ENCODE peak calls at places on chromosomes 12 and 14, in six cellular contexts. F is OCI-LY7, T is small intestine, R is cardiac muscle cell, N is tibial artery, Y is MM.1S. Z is an unnamed sample.
A peak's percentile ranks its signal among the peaks of the same experiment; 100 is the strongest.

GRCh38 chr12:17276196-17276595 is 670.2 kb upstream of the LMO3 start:
- DNase-seq in F (no peak), N (no peak), Y (no peak), R (no peak), T (no peak), Z (no peak)

GRCh38 chr14:104296388-104297312 is 158.3 kb downstream of the KIF26A start:
- DNase-seq in N (peak; percentile 59), T (no peak), Y (no peak), R (no peak), F (no peak), Z (no peak)

GRCh38 chr12:77720258-77720657 is 110.4 kb upstream of the NAV3 start:
- DNase-seq in Y (no peak), N (no peak), R (no peak), F (peak; percentile 15), T (no peak), Z (no peak)

GRCh38 chr12:105485926-105486325 is 155.4 kb downstream of the C12orf75 start:
- DNase-seq in N (no peak), F (no peak), R (no peak), Y (no peak), T (no peak), Z (no peak)

GRCh38 chr12:46888568-46888967 is 62.8 kb upstream of the SLC38A4 start:
- DNase-seq in T (no peak), N (no peak), F (no peak), R (no peak), Y (peak; percentile 88), Z (no peak)

GRCh38 chr12:103973909-103974308 is 8.2 kb downstream of the TDG start:
- DNase-seq in T (no peak), F (no peak), Y (no peak), R (no peak), N (no peak), Z (no peak)

GRCh38 chr14:22484638-22485037 is 104.4 kb downstream of the DAD1 start:
- DNase-seq in T (no peak), F (no peak), R (peak; percentile 60), Y (no peak), N (no peak), Z (no peak)

GRCh38 chr12:80632835-80633234 is 74.6 kb upstream of the MYF6 start:
- DNase-seq in N (no peak), F (peak; percentile 23), R (peak; percentile 36), T (no peak), Y (no peak), Z (no peak)

GRCh38 chr14:34365309-34365915 is 96.6 kb downstream of the SPTSSA start:
- DNase-seq in F (no peak), T (no peak), Y (no peak), R (peak; percentile 25), N (no peak), Z (no peak)

GRCh38 chr12:12788131-12788530 is 2.7 kb downstream of the APOLD1 start:
- DNase-seq in Y (no peak), N (no peak), T (no peak), F (no peak), R (no peak), Z (no peak)

GRCh38 chr12:12153596-12153995 is 82.9 kb downstream of the BCL2L14 start:
- DNase-seq in T (no peak), R (no peak), F (peak; percentile 5), N (no peak), Y (no peak), Z (no peak)

GRCh38 chr12:32285484-32285883 is 113.9 kb upstream of the FGD4 start:
- DNase-seq in T (no peak), N (no peak), F (no peak), R (no peak), Y (no peak), Z (no peak)

GRCh38 chr14:93035917-93036651 is 79.6 kb downstream of the ITPK1 start:
- DNase-seq in R (peak; percentile 66), T (no peak), Y (no peak), F (no peak), N (no peak), Z (no peak)

GRCh38 chr14:57352771-57353170 is 37.6 kb upstream of the NAA30 start:
- DNase-seq in Y (no peak), T (no peak), R (no peak), N (no peak), F (no peak), Z (no peak)

GRCh38 chr12:57226588-57227314 is 2.8 kb upstream of the SHMT2 start:
- DNase-seq in R (no peak), F (peak; percentile 47), N (no peak), Y (no peak), T (no peak), Z (no peak)

GRCh38 chr14:48973136-48973535 is 613.0 kb downstream of the RPS29 start:
- DNase-seq in N (no peak), R (peak; percentile 43), T (peak; percentile 81), F (no peak), Y (no peak), Z (no peak)

GRCh38 chr14:38548091-38548490 is 292.2 kb upstream of the CLEC14A start:
- DNase-seq in T (no peak), Y (no peak), N (no peak), R (no peak), F (no peak), Z (no peak)

GRCh38 chr14:88364710-88365413 is 20.6 kb upstream of the SPATA7 start:
- DNase-seq in R (no peak), N (no peak), F (no peak), T (no peak), Y (no peak), Z (no peak)

GRCh38 chr12:45727994-45728624 is 1.4 kb upstream of the ARID2 start:
- DNase-seq in Y (no peak), R (no peak), F (no peak), N (no peak), T (no peak), Z (no peak)

GRCh38 chr14:101843665-101844064 is 82.2 kb downstream of the PPP2R5C start:
- DNase-seq in T (no peak), N (no peak), Y (peak; percentile 80), F (peak; percentile 93), R (no peak), Z (peak; percentile 85)

GRCh38 chr12:29796823-29797263 is 13.1 kb upstream of the TMTC1 start:
- DNase-seq in R (no peak), Y (no peak), T (no peak), F (no peak), N (peak; percentile 74), Z (no peak)

GRCh38 chr12:107570721-107571120 is 114.9 kb upstream of the PWP1 start:
- DNase-seq in T (peak; percentile 89), R (no peak), F (no peak), Y (no peak), N (no peak), Z (no peak)

GRCh38 chr12:46385439-46385838 is 12.9 kb upstream of the SLC38A2 start:
- DNase-seq in F (no peak), N (no peak), T (no peak), R (no peak), Y (no peak), Z (no peak)

GRCh38 chr12:91637789-91638624 is 455.4 kb upstream of the DCN start:
- DNase-seq in Y (no peak), N (no peak), R (no peak), F (no peak), T (peak; percentile 18), Z (no peak)

GRCh38 chr12:27359578-27360340 is 27.1 kb downstream of the BMAL2 start:
- DNase-seq in F (no peak), R (no peak), N (no peak), T (peak; percentile 45), Y (no peak), Z (no peak)

GRCh38 chr12:18808221-18808620 is 70.3 kb downstream of the CAPZA3 start:
- DNase-seq in N (no peak), R (no peak), T (no peak), Y (no peak), F (no peak), Z (no peak)

DNA sequence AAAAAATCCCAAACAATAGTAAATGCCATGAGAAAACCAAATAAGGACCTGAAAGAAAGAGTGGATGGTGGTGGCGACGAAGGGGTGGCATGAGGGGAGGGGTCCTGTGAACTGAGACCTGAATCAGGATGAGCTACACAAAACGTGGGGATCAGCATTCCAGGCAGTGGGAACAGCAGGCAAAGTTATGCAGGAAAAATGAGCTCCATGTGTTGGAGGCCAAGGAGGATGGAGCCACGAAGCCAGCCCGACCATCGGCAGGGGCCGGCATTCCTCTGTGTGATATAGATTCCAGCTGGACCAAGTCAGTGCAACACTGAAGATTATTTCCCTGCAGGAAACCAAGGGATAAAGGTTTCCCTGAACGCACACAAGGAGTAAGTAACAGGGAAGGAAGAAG is 7.1 kb downstream of the ADGRD1 start:
- DNase-seq in T (no peak), R (no peak), Y (no peak), F (no peak), N (no peak), Z (no peak)
- H3K4me3 ChIP-seq in T (no peak overlapping the region), R (no peak overlapping the region), Y (no peak overlapping the region), F (no peak overlapping the region), N (no peak overlapping the region), Z (no peak overlapping the region)

DNA sequence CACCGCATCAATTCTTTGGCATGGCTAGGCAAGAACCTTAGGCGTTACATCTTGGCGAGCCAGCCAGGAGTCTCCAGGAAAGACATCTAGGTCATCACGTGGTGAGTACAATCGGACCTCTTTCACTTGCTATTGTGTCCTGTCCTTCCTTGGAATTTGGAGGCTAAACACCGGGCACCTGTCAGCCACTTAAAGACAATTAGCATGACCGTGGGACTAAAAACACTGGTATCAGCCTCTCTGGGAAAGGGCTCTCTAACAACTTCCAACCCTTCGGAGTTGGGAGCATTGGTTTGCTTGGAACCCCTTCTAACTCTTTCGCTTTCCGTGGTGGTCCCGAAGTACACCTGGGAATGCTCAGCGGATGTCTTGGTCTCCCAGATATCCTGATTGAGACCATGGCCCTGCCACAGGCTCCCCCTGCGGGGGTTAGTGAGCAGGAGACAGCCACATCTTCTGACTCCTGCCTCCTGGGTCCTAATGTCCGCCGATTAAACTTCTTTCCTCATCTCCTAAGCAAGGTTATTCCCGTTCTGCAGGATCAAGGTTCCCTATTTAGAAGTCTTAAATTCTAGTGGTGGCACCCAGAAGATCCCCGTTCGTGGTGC is 971.7 kb downstream of the FSCB start:
- DNase-seq in F (no peak), R (no peak), N (no peak), T (no peak), Y (no peak), Z (no peak)
- H3K4me3 ChIP-seq in F (no peak overlapping the region), R (no peak overlapping the region), N (no peak overlapping the region), T (no peak overlapping the region), Y (no peak overlapping the region), Z (no peak overlapping the region)

DNA sequence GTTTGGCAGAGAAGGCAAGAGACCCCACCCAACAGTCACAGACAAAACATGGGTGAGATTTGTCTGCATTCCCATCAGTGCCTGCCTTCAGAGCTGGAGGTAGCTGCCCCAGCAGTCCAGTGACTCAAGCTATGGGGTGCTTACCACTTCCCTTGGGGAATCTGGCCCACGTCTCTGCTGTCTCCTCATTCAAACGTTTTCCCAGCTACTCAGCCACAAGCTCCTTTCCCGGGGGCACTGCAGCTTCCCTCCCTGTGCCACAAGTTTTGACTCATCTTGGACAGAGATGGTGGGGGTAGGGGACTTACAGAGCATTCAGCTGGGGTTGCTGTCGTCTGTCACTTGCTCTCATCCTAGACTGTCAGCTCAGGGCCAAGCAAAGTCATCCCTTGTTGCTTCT is 66.6 kb downstream of the FBXL14 start:
- DNase-seq in R (no peak), N (peak; percentile 24), T (no peak), Y (no peak), F (no peak), Z (no peak)
- H3K4me3 ChIP-seq in R (peak overlapping the region; percentile 11), N (no peak overlapping the region), T (no peak overlapping the region), Y (no peak overlapping the region), F (no peak overlapping the region), Z (no peak overlapping the region)

DNA sequence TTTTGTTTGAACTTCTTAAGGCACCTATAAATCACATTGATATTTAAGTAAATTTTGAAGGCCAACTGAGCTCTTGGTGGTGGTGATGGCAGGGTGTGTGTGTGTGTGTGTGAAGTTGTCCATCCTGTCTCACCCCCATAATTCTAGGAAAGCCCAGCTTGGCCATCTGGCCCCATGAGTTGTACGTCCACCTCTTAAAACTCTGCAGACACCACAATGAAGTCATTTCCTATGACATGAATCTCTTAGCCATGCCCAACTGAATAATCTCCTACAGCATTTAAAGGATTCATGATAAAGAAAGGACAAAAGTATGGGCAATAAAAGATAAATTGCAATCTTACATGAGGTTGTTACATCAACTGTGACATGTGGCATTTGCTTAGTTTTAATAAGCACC is 123.4 kb downstream of the TTC7B start:
- DNase-seq in R (no peak), N (no peak), Y (no peak), T (no peak), F (no peak), Z (no peak)
- H3K4me3 ChIP-seq in R (no peak overlapping the region), N (no peak overlapping the region), Y (no peak overlapping the region), T (no peak overlapping the region), F (no peak overlapping the region), Z (no peak overlapping the region)